ENCODE peak calls at places on chromosomes 11 and 22, in four cellular contexts. H is CD8-positive, alpha-beta memory T cell; W is ascending aorta; O is CD8-positive, alpha-beta T cell. Y is an unnamed sample. For H3K36me3, the result is how much of the 10 kb centered on the place peaks cover.

GRCh38 chr11:44361883-44362282 is 51.9 kb upstream of the ALX4 start:
- DNase-seq in H (no peak), W (no peak), O (no peak), Y (no peak)

GRCh38 chr11:76243648-76244285 is 37.5 kb upstream of the WNT11 start:
- DNase-seq in H (no peak), W (no peak), O (no peak), Y (no peak)

GRCh38 chr11:60717956-60718355 is 6.6 kb upstream of the MS4A18 start:
- DNase-seq in H (no peak), W (no peak), O (no peak), Y (no peak)

GRCh38 chr11:75029836-75030631 is 41.3 kb downstream of the NEU3 start:
- DNase-seq in H (no peak), W (no peak), O (no peak), Y (no peak)

GRCh38 chr11:34633990-34634725 is 13.3 kb downstream of the EHF start:
- DNase-seq in H (no peak), W (no peak), O (no peak), Y (no peak)

GRCh38 chr22:35306350-35306967 is 6.8 kb downstream of the TOM1 start:
- DNase-seq in H (no peak), W (no peak), O (no peak), Y (no peak)

GRCh38 chr11:44235765-44236201 is 74.2 kb downstream of the ALX4 start:
- DNase-seq in H (no peak), W (no peak), O (no peak), Y (no peak)

GRCh38 chr11:107040447-107041444 is 22.5 kb upstream of the GUCY1A2 start:
- DNase-seq in H (no peak), W (no peak), O (no peak), Y (no peak)

GRCh38 chr22:29859976-29860766 is 22.1 kb upstream of the ASCC2 start:
- DNase-seq in H (no peak), W (no peak), O (no peak), Y (no peak)

GRCh38 chr11:27116684-27117083 is 76.1 kb downstream of the BBOX1 start:
- DNase-seq in H (no peak), W (no peak), O (no peak), Y (no peak)

GRCh38 chr22:43706151-43706550 is 106.0 kb downstream of the EFCAB6 start:
- DNase-seq in H (no peak), W (no peak), O (no peak), Y (no peak)

GRCh38 chr11:2779981-2780849 is 80.4 kb upstream of the KCNQ1OT1 start:
- DNase-seq in H (no peak), W (peak), O (no peak), Y (peak)

GRCh38 chr11:128420943-128421342 is 166.4 kb downstream of the ETS1 start:
- DNase-seq in H (no peak), W (no peak), O (no peak), Y (no peak)

GRCh38 chr11:88695701-88696414 is 358.3 kb upstream of the CTSC start:
- DNase-seq in H (no peak), W (no peak), O (no peak), Y (no peak)

GRCh38 chr11:75301602-75302345 is 49.7 kb downstream of the ARRB1 start:
- DNase-seq in H (no peak), W (no peak), O (no peak), Y (peak)

GRCh38 chr11:15453211-15453715 is 338.5 kb downstream of the INSC start:
- DNase-seq in H (no peak), W (no peak), O (no peak), Y (no peak)

GRCh38 chr22:17120281-17120680 is 879 bp downstream of the TMEM121B start:
- DNase-seq in H (peak), W (no peak), O (peak), Y (peak)

GRCh38 chr11:78030429-78031325 is 7.6 kb upstream of the KCTD14 start:
- DNase-seq in H (no peak), W (no peak), O (no peak), Y (peak)

GRCh38 chr11:35678975-35679374 is 16.4 kb downstream of the TRIM44 start:
- DNase-seq in H (no peak), W (no peak), O (no peak), Y (no peak)

GRCh38 chr11:313787-314547 is at the start of gene IFITM1:
- DNase-seq in H (peak), W (no peak), O (no peak), Y (no peak)

GRCh38 chr22:44542561-44543222 is 44.7 kb upstream of the RTL6 start:
- DNase-seq in H (no peak), W (no peak), O (no peak), Y (no peak)

GRCh38 chr22:29375436-29376076 is 12.8 kb downstream of the AP1B1 start:
- DNase-seq in H (no peak), W (no peak), O (no peak), Y (no peak)

GRCh38 chr11:75035911-75036536 is 47.3 kb downstream of the NEU3 start:
- DNase-seq in H (no peak), W (no peak), O (no peak), Y (no peak)

GRCh38 chr11:118606157-118606843 is 1.1 kb upstream of the PHLDB1 start:
- DNase-seq in H (no peak), W (no peak), O (no peak), Y (peak)

GRCh38 chr11:1889941-1890855 is 1.5 kb downstream of the PRR33 start:
- DNase-seq in H (peak), W (no peak), O (no peak), Y (no peak)

GRCh38 chr11:14376920-14377319 is 17.9 kb upstream of the RRAS2 start:
- DNase-seq in H (no peak), W (no peak), O (no peak), Y (no peak)

GRCh38 chr22:28560005-28560742 is 119.5 kb downstream of the TTC28 start:
- DNase-seq in H (no peak), W (no peak), O (no peak), Y (no peak)

GRCh38 chr11:44671234-44671633 is 55.5 kb upstream of the TSPAN18 start:
- DNase-seq in H (no peak), W (no peak), O (no peak), Y (no peak)

GRCh38 chr11:25628030-25628429 is 703.9 kb upstream of the ANO3 start:
- DNase-seq in H (no peak), W (no peak), O (no peak), Y (no peak)

GRCh38 chr22:20524004-20524481 is 16.6 kb downstream of the MED15 start:
- DNase-seq in H (peak), W (no peak), O (no peak), Y (no peak)

GRCh38 chr22:20523118-20523983 is 15.9 kb downstream of the MED15 start:
- DNase-seq in H (peak), W (no peak), O (no peak), Y (no peak)

GRCh38 chr22:20525048-20525447 is 17.6 kb downstream of the MED15 start:
- DNase-seq in H (no peak), W (no peak), O (no peak), Y (no peak)

GRCh38 chr22:20522134-20522827 is 14.9 kb downstream of the MED15 start:
- DNase-seq in H (no peak), W (no peak), O (no peak), Y (no peak)

GRCh38 chr22:20522828-20523117 is 15.4 kb downstream of the MED15 start:
- DNase-seq in H (no peak), W (no peak), O (no peak), Y (no peak)
- H3K36me3 ChIP-seq in H (under half), W (under half), O (under half), Y (under half)

GRCh38 chr11:125645871-125646270 is 20.9 kb downstream of the CHEK1 start:
- DNase-seq in H (no peak), W (no peak), O (no peak), Y (no peak)
- H3K36me3 ChIP-seq in H (under half), W (under half), O (under half), Y (under half)

DNA sequence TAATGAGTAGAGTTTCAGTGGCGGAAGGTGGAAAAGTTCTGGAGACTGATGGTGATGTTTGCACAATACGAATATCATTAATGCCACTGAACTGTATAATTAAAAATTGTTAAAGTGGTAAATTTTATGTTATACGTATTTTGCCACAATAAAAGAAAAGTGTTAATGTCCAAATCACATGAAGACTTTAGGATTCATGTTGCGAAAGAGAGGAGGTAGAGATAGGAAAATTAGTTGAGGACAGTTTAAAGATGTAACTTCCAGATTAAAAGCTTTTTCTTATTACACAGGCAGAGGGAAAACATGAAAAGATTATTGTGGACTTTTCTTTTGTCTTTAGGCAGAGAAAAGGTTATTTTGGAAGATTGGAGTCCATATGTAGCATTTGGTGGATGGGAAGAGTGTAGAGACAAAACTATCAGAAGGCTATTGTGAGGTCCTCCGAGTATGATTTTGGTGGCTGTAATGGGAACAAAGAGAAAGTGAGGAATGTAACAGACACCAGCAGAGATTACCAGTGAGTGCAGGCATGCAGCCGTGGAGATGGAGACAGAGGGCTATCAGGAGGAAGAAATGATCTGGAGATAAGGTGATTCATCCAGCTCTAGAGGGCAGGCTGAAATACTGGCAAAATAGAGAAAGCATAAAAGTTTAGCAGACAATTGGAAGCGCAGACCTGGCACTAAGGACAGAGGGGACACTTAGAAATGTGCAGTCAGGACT is 12.5 kb downstream of the VPS26B start:
- DNase-seq in H (no peak), W (no peak), O (no peak), Y (no peak)
- H3K36me3 ChIP-seq in H (under half), W (under half), O (under half), Y (under half)

GRCh38 chr11:66262696-66263095 is 5.7 kb upstream of the RAB1B start:
- DNase-seq in H (no peak), W (no peak), O (no peak), Y (no peak)

GRCh38 chr11:66263231-66263630 is 5.2 kb upstream of the RAB1B start:
- DNase-seq in H (no peak), W (no peak), O (no peak), Y (no peak)

GRCh38 chr11:66264383-66264782 is 4.1 kb upstream of the RAB1B start:
- DNase-seq in H (no peak), W (no peak), O (no peak), Y (no peak)

GRCh38 chr11:66264893-66265292 is 3.5 kb upstream of the RAB1B start:
- DNase-seq in H (no peak), W (no peak), O (no peak), Y (no peak)

GRCh38 chr11:66263785-66264184 is 4.7 kb upstream of the RAB1B start:
- DNase-seq in H (no peak), W (no peak), O (no peak), Y (no peak)
- H3K36me3 ChIP-seq in H (under half), W (under half), O (under half), Y (under half)

Y was measured in body of pancreas.